ENCODE peak calls at places on chromosomes 5 and 9, in four cellular contexts. P, X, N and Q are unnamed samples.

GRCh38 chr5:110536120-110537115 is 190.1 kb downstream of the TMEM232 start:
- DNase-seq in P (peak; percentile 8), X (no peak), N (no peak), Q (no peak)

GRCh38 chr5:67319935-67320725 is 123.5 kb upstream of the CD180 start:
- DNase-seq in P (no peak), X (no peak), N (no peak), Q (no peak)

GRCh38 chr5:169934990-169935389 is 45.3 kb downstream of the INSYN2B start:
- DNase-seq in P (peak; percentile 32), X (no peak), N (no peak), Q (no peak)

GRCh38 chr9:129496187-129497063 is 124.5 kb downstream of the C9orf50 start:
- DNase-seq in P (peak; percentile 98), X (no peak), N (no peak), Q (peak; percentile 95)

GRCh38 chr5:58714046-58714445 is 131.2 kb downstream of the RAB3C start:
- DNase-seq in P (no peak), X (no peak), N (no peak), Q (no peak)

GRCh38 chr5:32687167-32687831 is 23.8 kb upstream of the NPR3 start:
- DNase-seq in P (peak; percentile 68), X (no peak), N (no peak), Q (no peak)

GRCh38 chr5:95901676-95902646 is 59.7 kb downstream of the ELL2 start:
- DNase-seq in P (peak; percentile 53), X (no peak), N (no peak), Q (no peak)

GRCh38 chr9:14309403-14309802 is 4.5 kb downstream of the NFIB start:
- DNase-seq in P (peak; percentile 93), X (no peak), N (no peak), Q (peak; percentile 55)

GRCh38 chr9:6034954-6035353 is 19.5 kb upstream of the RANBP6 start:
- DNase-seq in P (no peak), X (no peak), N (no peak), Q (no peak)

GRCh38 chr5:84453405-84453804 is 68.7 kb upstream of the EDIL3 start:
- DNase-seq in P (no peak), X (no peak), N (no peak), Q (no peak)

GRCh38 chr5:154465169-154465568 is 12.9 kb downstream of the HAND1 start:
- DNase-seq in P (peak; percentile 79), X (no peak), N (no peak), Q (no peak)